ENCODE peak calls at places on chromosomes 2 and 18, in four cellular contexts. T, F, J and V are unnamed samples.

GRCh38 chr18:69956655-69957054 is 9.0 kb upstream of the CD226 start:
- DNase-seq in T (no peak), F (no peak), J (no peak), V (peak; percentile 86)

GRCh38 chr2:196242131-196242620 is 70.8 kb upstream of the STK17B start:
- DNase-seq in T (peak; percentile 76), F (no peak), J (no peak), V (no peak)

GRCh38 chr2:27077231-27077630 is 1.2 kb upstream of the EMILIN1 start:
- DNase-seq in T (no peak), F (no peak), J (no peak), V (no peak)

GRCh38 chr2:25378731-25379490 is 37.2 kb upstream of the DNMT3A start:
- DNase-seq in T (peak; percentile 84), F (no peak), J (no peak), V (no peak)

GRCh38 chr2:212640428-212640827 is 101.8 kb upstream of the ERBB4 start:
- DNase-seq in T (no peak), F (no peak), J (no peak), V (no peak)

GRCh38 chr2:69563021-69563420 is 80.5 kb downstream of the AAK1 start:
- DNase-seq in T (no peak), F (no peak), J (no peak), V (no peak)

GRCh38 chr18:58671941-58672565 is 788 bp downstream of the MALT1 start:
- DNase-seq in T (peak; percentile 37), F (no peak), J (peak; percentile 24), V (no peak)

GRCh38 chr2:228986961-228987360 is 284.1 kb downstream of the PID1 start:
- DNase-seq in T (no peak), F (no peak), J (no peak), V (no peak)

GRCh38 chr18:23191952-23192662 is 56.8 kb downstream of the CABLES1 start:
- DNase-seq in T (peak; percentile 87), F (peak; percentile 50), J (peak; percentile 66), V (no peak)

GRCh38 chr18:66562279-66562678 is 41.6 kb downstream of the CDH19 start:
- DNase-seq in T (no peak), F (no peak), J (no peak), V (no peak)

GRCh38 chr2:233476651-233477547 is 89.7 kb downstream of the USP40 start:
- DNase-seq in T (no peak), F (no peak), J (no peak), V (peak; percentile 86)

GRCh38 chr2:61911510-61911909 is 6.0 kb downstream of the COMMD1 start:
- DNase-seq in T (no peak), F (no peak), J (no peak), V (no peak)

GRCh38 chr18:35974181-35974580 is 1.7 kb downstream of the RMP24 start:
- DNase-seq in T (no peak), F (no peak), J (no peak), V (no peak)

GRCh38 chr2:102143450-102143985 is 972 bp downstream of the IL1R1 start:
- DNase-seq in T (no peak), F (no peak), J (no peak), V (no peak)

GRCh38 chr2:219509780-219510511 is 4.3 kb upstream of the ASIC4 start:
- DNase-seq in T (peak; percentile 46), F (peak; percentile 59), J (peak; percentile 45), V (no peak)

GRCh38 chr2:200695178-200695930 is 109.5 kb downstream of the AOX1 start:
- DNase-seq in T (no peak), F (peak; percentile 25), J (no peak), V (peak; percentile 86)

GRCh38 chr2:133240505-133241230 is 327.6 kb downstream of the NCKAP5 start:
- DNase-seq in T (no peak), F (no peak), J (no peak), V (no peak)

GRCh38 chr2:59484673-59485072 is 1068.8 kb downstream of the BCL11A start:
- DNase-seq in T (no peak), F (no peak), J (no peak), V (no peak)

GRCh38 chr2:180033993-180034894 is 27.1 kb upstream of the CWC22 start:
- DNase-seq in T (peak; percentile 39), F (no peak), J (no peak), V (no peak)